ENCODE peak calls at places on chromosomes 5 and 9, in nine cellular contexts. One of them, this sample, is unnamed.
A peak's percentile ranks its signal among the peaks of the same experiment; 100 is the strongest.

GRCh38 chr9:20271107-20271506 is 351.2 kb downstream of the MLLT3 start:
- DNase-seq in stimulated activated CD8-positive, alpha-beta memory T cell treated with anti-CD3 and anti-CD28 coated beads, Interleukin-7, amount 100 ng/mL, for 4 hours: no peak
- DNase-seq in breast epithelium: no peak
- DNase-seq in AG04450: no peak
- DNase-seq in GM04503: peak; percentile 15
- DNase-seq in SHP77: no peak
- DNase-seq in germinal center: no peak
- DNase-seq in tibial nerve: no peak
- DNase-seq in ELR: no peak
- DNase-seq in this sample: no peak

GRCh38 chr5:92939428-92939827 is 641.6 kb downstream of the NR2F1-AS1 start:
- DNase-seq in tibial nerve: no peak
- DNase-seq in germinal center: no peak
- DNase-seq in SHP77: peak; percentile 33
- DNase-seq in ELR: no peak
- DNase-seq in stimulated activated CD8-positive, alpha-beta memory T cell treated with anti-CD3 and anti-CD28 coated beads, Interleukin-7, amount 100 ng/mL, for 4 hours: no peak
- DNase-seq in AG04450: no peak
- DNase-seq in GM04503: no peak
- DNase-seq in breast epithelium: no peak
- DNase-seq in this sample: no peak

GRCh38 chr9:124079176-124079925 is 67.8 kb downstream of the LHX2 start:
- DNase-seq in AG04450: peak; percentile 37
- DNase-seq in ELR: peak; percentile 85
- DNase-seq in SHP77: peak; percentile 94
- DNase-seq in tibial nerve: no peak
- DNase-seq in stimulated activated CD8-positive, alpha-beta memory T cell treated with anti-CD3 and anti-CD28 coated beads, Interleukin-7, amount 100 ng/mL, for 4 hours: no peak
- DNase-seq in germinal center: no peak
- DNase-seq in breast epithelium: peak; percentile 48
- DNase-seq in GM04503: peak; percentile 48
- DNase-seq in this sample: no peak

GRCh38 chr5:163968651-163969050 is 463.2 kb downstream of the MAT2B start:
- DNase-seq in breast epithelium: no peak
- DNase-seq in SHP77: no peak
- DNase-seq in GM04503: no peak
- DNase-seq in ELR: no peak
- DNase-seq in tibial nerve: no peak
- DNase-seq in germinal center: no peak
- DNase-seq in AG04450: no peak
- DNase-seq in stimulated activated CD8-positive, alpha-beta memory T cell treated with anti-CD3 and anti-CD28 coated beads, Interleukin-7, amount 100 ng/mL, for 4 hours: no peak
- DNase-seq in this sample: no peak

GRCh38 chr9:110954822-110955291 is 83.4 kb downstream of the LPAR1 start:
- DNase-seq in SHP77: no peak
- DNase-seq in germinal center: no peak
- DNase-seq in GM04503: no peak
- DNase-seq in stimulated activated CD8-positive, alpha-beta memory T cell treated with anti-CD3 and anti-CD28 coated beads, Interleukin-7, amount 100 ng/mL, for 4 hours: no peak
- DNase-seq in ELR: peak; percentile 65
- DNase-seq in tibial nerve: no peak
- DNase-seq in breast epithelium: no peak
- DNase-seq in AG04450: peak; percentile 44
- DNase-seq in this sample: no peak

GRCh38 chr5:157819502-157820125 is 39.3 kb downstream of the CLINT1 start:
- DNase-seq in breast epithelium: no peak
- DNase-seq in SHP77: no peak
- DNase-seq in ELR: no peak
- DNase-seq in AG04450: no peak
- DNase-seq in germinal center: no peak
- DNase-seq in GM04503: no peak
- DNase-seq in tibial nerve: no peak
- DNase-seq in stimulated activated CD8-positive, alpha-beta memory T cell treated with anti-CD3 and anti-CD28 coated beads, Interleukin-7, amount 100 ng/mL, for 4 hours: no peak
- DNase-seq in this sample: no peak

GRCh38 chr5:157828031-157828948 is 30.7 kb downstream of the CLINT1 start:
- DNase-seq in germinal center: no peak
- DNase-seq in tibial nerve: no peak
- DNase-seq in ELR: no peak
- DNase-seq in SHP77: no peak
- DNase-seq in AG04450: no peak
- DNase-seq in GM04503: no peak
- DNase-seq in breast epithelium: no peak
- DNase-seq in stimulated activated CD8-positive, alpha-beta memory T cell treated with anti-CD3 and anti-CD28 coated beads, Interleukin-7, amount 100 ng/mL, for 4 hours: no peak
- DNase-seq in this sample: no peak

GRCh38 chr9:111161015-111161415 is 122.7 kb upstream of the LPAR1 start:
- DNase-seq in breast epithelium: no peak
- DNase-seq in AG04450: peak; percentile 36
- DNase-seq in ELR: peak; percentile 83
- DNase-seq in SHP77: no peak
- DNase-seq in GM04503: peak; percentile 63
- DNase-seq in germinal center: no peak
- DNase-seq in tibial nerve: no peak
- DNase-seq in stimulated activated CD8-positive, alpha-beta memory T cell treated with anti-CD3 and anti-CD28 coated beads, Interleukin-7, amount 100 ng/mL, for 4 hours: no peak
- DNase-seq in this sample: no peak

GRCh38 chr5:181052526-181052927 is 12.5 kb downstream of the BTNL9 start:
- DNase-seq in germinal center: peak; percentile 57
- DNase-seq in SHP77: no peak
- DNase-seq in breast epithelium: no peak
- DNase-seq in tibial nerve: no peak
- DNase-seq in ELR: no peak
- DNase-seq in GM04503: no peak
- DNase-seq in AG04450: no peak
- DNase-seq in stimulated activated CD8-positive, alpha-beta memory T cell treated with anti-CD3 and anti-CD28 coated beads, Interleukin-7, amount 100 ng/mL, for 4 hours: no peak
- DNase-seq in this sample: no peak

GRCh38 chr5:61159841-61160240 is 2.4 kb downstream of the SMIM15 start:
- DNase-seq in breast epithelium: no peak
- DNase-seq in AG04450: no peak
- DNase-seq in SHP77: no peak
- DNase-seq in tibial nerve: no peak
- DNase-seq in ELR: peak; percentile 26
- DNase-seq in GM04503: no peak
- DNase-seq in stimulated activated CD8-positive, alpha-beta memory T cell treated with anti-CD3 and anti-CD28 coated beads, Interleukin-7, amount 100 ng/mL, for 4 hours: no peak
- DNase-seq in germinal center: no peak
- DNase-seq in this sample: no peak

GRCh38 chr5:123474238-123474637 is 37.7 kb upstream of the CSNK1G3 start:
- DNase-seq in SHP77: peak; percentile 3
- DNase-seq in GM04503: no peak
- DNase-seq in tibial nerve: no peak
- DNase-seq in AG04450: no peak
- DNase-seq in ELR: no peak
- DNase-seq in breast epithelium: no peak
- DNase-seq in germinal center: no peak
- DNase-seq in stimulated activated CD8-positive, alpha-beta memory T cell treated with anti-CD3 and anti-CD28 coated beads, Interleukin-7, amount 100 ng/mL, for 4 hours: no peak
- DNase-seq in this sample: no peak

This sample was measured in naive thymus-derived CD4-positive, alpha-beta T cell.